ENCODE peak calls at places on chromosomes 4 and X, in four cellular contexts. One of them, this sample, is unnamed.
A peak's percentile ranks its signal among the peaks of the same experiment; 100 is the strongest.

GRCh38 chr4:74444891-74445642 is at the start of gene AREG:
- DNase-seq in esophagus muscularis mucosa: peak; percentile 94
- DNase-seq in GM12864: peak; percentile 50
- DNase-seq in PC-3: peak; percentile 68
- DNase-seq in this sample: peak; percentile 85

GRCh38 chr4:11624370-11624769 is 195.7 kb upstream of the HS3ST1 start:
- DNase-seq in PC-3: peak; percentile 60
- DNase-seq in esophagus muscularis mucosa: no peak
- DNase-seq in GM12864: no peak
- DNase-seq in this sample: no peak

GRCh38 chr4:185128272-185129119 is 14.6 kb upstream of the SLC25A4 start:
- DNase-seq in PC-3: no peak
- DNase-seq in GM12864: no peak
- DNase-seq in esophagus muscularis mucosa: no peak
- DNase-seq in this sample: peak; percentile 16

GRCh38 chr4:22014222-22014741 is 65.7 kb upstream of the KCNIP4 start:
- DNase-seq in esophagus muscularis mucosa: no peak
- DNase-seq in GM12864: no peak
- DNase-seq in PC-3: no peak
- DNase-seq in this sample: peak; percentile 4

GRCh38 chr4:143296397-143297067 is 40.1 kb upstream of the GAB1 start:
- DNase-seq in PC-3: no peak
- DNase-seq in GM12864: no peak
- DNase-seq in esophagus muscularis mucosa: no peak
- DNase-seq in this sample: no peak

GRCh38 chrX:8906299-8906698 is 105.1 kb upstream of the FAM9A start:
- DNase-seq in esophagus muscularis mucosa: no peak
- DNase-seq in GM12864: no peak
- DNase-seq in PC-3: no peak
- DNase-seq in this sample: no peak

GRCh38 chr4:59973496-59973895 is 1226.6 kb upstream of the ADGRL3 start:
- DNase-seq in esophagus muscularis mucosa: no peak
- DNase-seq in GM12864: no peak
- DNase-seq in PC-3: no peak
- DNase-seq in this sample: no peak

GRCh38 chr4:10074767-10075105 is 41.9 kb downstream of the WDR1 start:
- DNase-seq in PC-3: peak; percentile 42
- DNase-seq in GM12864: no peak
- DNase-seq in esophagus muscularis mucosa: no peak
- DNase-seq in this sample: peak; percentile 49

GRCh38 chrX:14064632-14065432 is 35.1 kb upstream of the GEMIN8 start:
- DNase-seq in PC-3: peak; percentile 83
- DNase-seq in esophagus muscularis mucosa: no peak
- DNase-seq in GM12864: no peak
- DNase-seq in this sample: peak; percentile 56

GRCh38 chrX:10187421-10187820 is 30.6 kb downstream of the CLCN4 start:
- DNase-seq in PC-3: no peak
- DNase-seq in esophagus muscularis mucosa: no peak
- DNase-seq in GM12864: no peak
- DNase-seq in this sample: no peak
- H3K4me3 ChIP-seq in PC-3: no peak overlapping the region
- H3K4me3 ChIP-seq in esophagus muscularis mucosa: no peak overlapping the region
- H3K4me3 ChIP-seq in GM12864: no peak overlapping the region
- H3K4me3 ChIP-seq in this sample: no peak overlapping the region

DNA sequence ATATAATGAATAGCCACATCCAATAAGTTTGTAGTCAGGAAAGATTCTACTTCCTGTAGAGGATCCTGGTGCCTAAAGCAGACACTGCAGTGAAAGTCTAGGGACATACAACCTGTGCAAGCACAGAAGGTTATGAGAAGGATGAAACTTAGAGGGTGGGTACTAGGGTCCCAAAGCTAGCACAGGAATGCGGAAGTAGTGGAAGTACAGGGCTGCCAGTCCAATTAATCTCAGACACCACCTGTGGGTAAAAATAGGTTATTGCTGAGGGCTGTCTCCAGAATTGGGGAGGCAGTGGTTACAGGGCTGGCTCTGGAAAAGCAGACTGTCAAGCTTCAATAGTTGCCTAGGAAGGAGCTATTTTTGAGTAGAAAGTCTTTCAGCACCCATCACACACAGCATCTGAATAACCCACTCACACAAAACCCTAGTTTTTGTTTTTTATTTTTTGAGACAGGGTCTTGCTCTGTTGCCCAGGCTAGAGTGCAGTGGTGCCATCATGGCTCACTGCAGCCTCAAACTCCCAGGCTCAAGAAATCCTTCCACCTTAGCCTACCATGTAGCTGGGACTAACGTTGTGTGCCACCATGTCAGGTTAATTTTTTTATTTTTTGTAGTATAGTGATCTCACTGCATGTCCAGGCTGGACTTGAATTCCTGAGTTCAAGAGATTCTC is 50.8 kb upstream of the ELF2 start:
- DNase-seq in GM12864: no peak
- DNase-seq in PC-3: peak; percentile 27
- DNase-seq in esophagus muscularis mucosa: no peak
- DNase-seq in this sample: no peak
- TF ChIP-seq CTCF in GM12864: peak; percentile 32
- TF ChIP-seq CTCF in PC-3: peak; percentile 46
- TF ChIP-seq CTCF in esophagus muscularis mucosa: peak; percentile 10
- TF ChIP-seq CTCF in this sample: peak; percentile 35

GRCh38 chrX:44952329-44953027 is 79.5 kb downstream of the KDM6A start:
- DNase-seq in esophagus muscularis mucosa: no peak
- DNase-seq in GM12864: no peak
- DNase-seq in PC-3: no peak
- DNase-seq in this sample: no peak
- H3K4me3 ChIP-seq in esophagus muscularis mucosa: no peak overlapping the region
- H3K4me3 ChIP-seq in GM12864: no peak overlapping the region
- H3K4me3 ChIP-seq in PC-3: no peak overlapping the region
- H3K4me3 ChIP-seq in this sample: no peak overlapping the region

GRCh38 chrX:113982766-113983165 is 601.1 kb upstream of the HTR2C start:
- DNase-seq in esophagus muscularis mucosa: no peak
- DNase-seq in PC-3: no peak
- DNase-seq in GM12864: no peak
- DNase-seq in this sample: no peak
- TF ChIP-seq CTCF in esophagus muscularis mucosa: no peak
- TF ChIP-seq CTCF in PC-3: no peak
- TF ChIP-seq CTCF in GM12864: no peak
- TF ChIP-seq CTCF in this sample: no peak

GRCh38 chr4:69786547-69786946 is 26.1 kb upstream of the SULT1B1 start:
- DNase-seq in esophagus muscularis mucosa: no peak
- DNase-seq in PC-3: no peak
- DNase-seq in GM12864: no peak
- DNase-seq in this sample: no peak

GRCh38 chr4:69782651-69783310 is 22.4 kb upstream of the SULT1B1 start:
- DNase-seq in GM12864: no peak
- DNase-seq in PC-3: no peak
- DNase-seq in esophagus muscularis mucosa: no peak
- DNase-seq in this sample: no peak

DNA sequence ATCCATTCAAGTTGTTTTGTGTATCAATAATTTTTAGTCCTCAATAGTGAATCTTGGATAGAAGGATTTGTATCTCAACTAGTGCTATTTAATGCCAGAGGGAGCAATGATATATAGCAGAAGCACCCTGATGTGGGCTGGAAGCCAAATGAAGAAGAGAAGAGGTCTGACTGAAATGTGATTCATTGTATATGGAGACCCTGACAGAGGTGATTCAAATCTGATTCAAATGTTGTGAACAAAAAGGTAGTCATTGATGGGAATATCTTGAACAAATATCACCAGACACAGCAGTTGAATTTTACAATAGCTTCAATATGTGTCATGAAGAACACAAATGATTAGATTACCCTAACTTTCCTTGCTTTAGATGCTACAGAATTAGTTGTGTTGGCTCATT is 27.5 kb upstream of the SULT1B1 start:
- DNase-seq in PC-3: peak; percentile 89
- DNase-seq in GM12864: no peak
- DNase-seq in esophagus muscularis mucosa: no peak
- DNase-seq in this sample: no peak
- H3K4me3 ChIP-seq in PC-3: no peak overlapping the region
- H3K4me3 ChIP-seq in GM12864: no peak overlapping the region
- H3K4me3 ChIP-seq in esophagus muscularis mucosa: no peak overlapping the region
- H3K4me3 ChIP-seq in this sample: no peak overlapping the region

DNA sequence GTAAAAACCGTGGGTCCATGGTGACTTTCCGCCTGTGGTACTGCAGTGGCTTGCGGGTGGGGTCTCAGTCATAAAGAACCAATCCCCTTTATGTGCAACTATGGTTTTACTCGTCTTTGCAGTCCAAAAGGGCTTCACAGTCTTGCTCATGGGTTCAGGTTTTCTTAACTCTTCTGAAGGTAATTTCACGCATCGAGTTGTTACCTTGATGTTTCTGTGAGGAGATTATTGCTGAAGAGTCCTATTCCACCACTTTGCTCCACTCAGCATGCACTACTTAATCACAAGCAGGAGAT is 41.5 kb downstream of the F8 start:
- DNase-seq in esophagus muscularis mucosa: no peak
- DNase-seq in GM12864: no peak
- DNase-seq in PC-3: no peak
- DNase-seq in this sample: no peak
- TF ChIP-seq CTCF in esophagus muscularis mucosa: no peak
- TF ChIP-seq CTCF in GM12864: no peak
- TF ChIP-seq CTCF in PC-3: no peak
- TF ChIP-seq CTCF in this sample: no peak

GRCh38 chr4:189202182-189202868 is 738.3 kb upstream of the FRG1 start:
- DNase-seq in esophagus muscularis mucosa: no peak
- DNase-seq in PC-3: peak; percentile 44
- DNase-seq in GM12864: no peak
- DNase-seq in this sample: peak; percentile 77

GRCh38 chr4:189204616-189205015 is 736.1 kb upstream of the FRG1 start:
- DNase-seq in esophagus muscularis mucosa: no peak
- DNase-seq in GM12864: no peak
- DNase-seq in PC-3: no peak
- DNase-seq in this sample: peak; percentile 52

GRCh38 chr4:189206953-189207352 is 733.7 kb upstream of the FRG1 start:
- DNase-seq in PC-3: no peak
- DNase-seq in esophagus muscularis mucosa: no peak
- DNase-seq in GM12864: no peak
- DNase-seq in this sample: no peak

GRCh38 chr4:189200346-189200745 is 740.3 kb upstream of the FRG1 start:
- DNase-seq in esophagus muscularis mucosa: no peak
- DNase-seq in GM12864: no peak
- DNase-seq in PC-3: no peak
- DNase-seq in this sample: no peak

GRCh38 chr4:189202869-189203271 is 737.8 kb upstream of the FRG1 start:
- DNase-seq in PC-3: peak; percentile 4
- DNase-seq in esophagus muscularis mucosa: no peak
- DNase-seq in GM12864: no peak
- DNase-seq in this sample: peak; percentile 44
- H3K4me3 ChIP-seq in PC-3: no peak overlapping the region
- H3K4me3 ChIP-seq in esophagus muscularis mucosa: peak overlapping the region; percentile 15
- H3K4me3 ChIP-seq in GM12864: no peak overlapping the region
- H3K4me3 ChIP-seq in this sample: peak overlapping the region; percentile 37

GRCh38 chr4:131093303-131093702 is 1997.4 kb downstream of the C4orf33 start:
- DNase-seq in PC-3: peak; percentile 14
- DNase-seq in esophagus muscularis mucosa: no peak
- DNase-seq in GM12864: no peak
- DNase-seq in this sample: no peak

GRCh38 chr4:131091896-131092295 is 1995.9 kb downstream of the C4orf33 start:
- DNase-seq in PC-3: peak; percentile 64
- DNase-seq in GM12864: no peak
- DNase-seq in esophagus muscularis mucosa: no peak
- DNase-seq in this sample: peak; percentile 45
- TF ChIP-seq CTCF in PC-3: peak; percentile 57
- TF ChIP-seq CTCF in GM12864: no peak
- TF ChIP-seq CTCF in esophagus muscularis mucosa: peak; percentile 19
- TF ChIP-seq CTCF in this sample: peak; percentile 32

GRCh38 chr4:138367942-138368341 is 125.8 kb upstream of the SLC7A11 start:
- DNase-seq in PC-3: no peak
- DNase-seq in GM12864: no peak
- DNase-seq in esophagus muscularis mucosa: no peak
- DNase-seq in this sample: peak; percentile 82
- H3K4me3 ChIP-seq in PC-3: no peak overlapping the region
- H3K4me3 ChIP-seq in GM12864: no peak overlapping the region
- H3K4me3 ChIP-seq in esophagus muscularis mucosa: no peak overlapping the region
- H3K4me3 ChIP-seq in this sample: no peak overlapping the region

DNA sequence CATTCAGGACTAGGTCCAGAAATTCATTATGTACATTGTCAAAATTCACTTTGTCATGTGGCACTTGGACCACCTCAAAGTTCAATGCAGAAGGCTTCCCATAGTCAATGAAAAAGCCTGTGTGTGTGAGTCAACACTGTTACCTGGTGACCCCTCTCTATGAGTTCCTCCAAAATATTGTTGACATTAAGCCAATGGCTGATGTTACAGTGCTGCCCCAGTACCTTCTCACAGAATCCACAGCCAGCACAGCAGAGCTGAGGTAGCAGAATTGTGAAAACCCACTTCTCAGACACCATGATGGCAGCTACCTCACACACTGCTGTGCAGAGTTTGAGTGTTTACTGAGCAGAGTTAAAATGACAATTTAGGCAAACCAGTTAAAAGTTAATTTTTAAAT is 22.4 kb upstream of the UGT2B4 start:
- DNase-seq in GM12864: no peak
- DNase-seq in PC-3: no peak
- DNase-seq in esophagus muscularis mucosa: no peak
- DNase-seq in this sample: no peak
- TF ChIP-seq CTCF in GM12864: no peak
- TF ChIP-seq CTCF in PC-3: no peak
- TF ChIP-seq CTCF in esophagus muscularis mucosa: no peak
- TF ChIP-seq CTCF in this sample: no peak